ENCODE peak calls at places on chromosomes 16 and 17, in four cellular contexts. C, M, J and T are unnamed samples.

GRCh38 chr17:68704897-68705296 is 103.7 kb upstream of the FAM20A start:
- DNase-seq in J (peak; percentile 85), C (no peak), M (no peak), T (no peak)

GRCh38 chr17:5912927-5913565 is 157.1 kb upstream of the WSCD1 start:
- DNase-seq in M (no peak), C (no peak), J (no peak), T (no peak)

GRCh38 chr16:3570420-3571062 is 6.7 kb downstream of the NLRC3 start:
- DNase-seq in C (peak; percentile 2), M (peak; percentile 1), J (no peak), T (no peak)

GRCh38 chr17:45123930-45124796 is 8.2 kb downstream of the PLCD3 start:
- DNase-seq in M (peak; percentile 85), C (no peak), J (peak; percentile 89), T (peak; percentile 93)

GRCh38 chr17:77852666-77853207 is 105.8 kb upstream of the TNRC6C start:
- DNase-seq in J (no peak), C (peak; percentile 66), M (peak; percentile 19), T (no peak)

GRCh38 chr17:39533891-39534290 is 72.6 kb downstream of the CDK12 start:
- DNase-seq in M (no peak), C (no peak), J (no peak), T (no peak)

GRCh38 chr17:2077040-2077439 is 22.1 kb downstream of the HIC1 start:
- DNase-seq in C (no peak), M (no peak), J (no peak), T (no peak)

GRCh38 chr17:18213666-18214270 is 11.7 kb upstream of the LLGL1 start:
- DNase-seq in J (no peak), M (no peak), C (no peak), T (no peak)

GRCh38 chr17:28828294-28829040 is 14.1 kb downstream of the FAM222B start:
- DNase-seq in C (peak; percentile 37), M (no peak), J (no peak), T (peak; percentile 7)

GRCh38 chr16:78817442-78817829 is 718.0 kb downstream of the WWOX start:
- DNase-seq in J (no peak), M (peak; percentile 52), C (no peak), T (no peak)

GRCh38 chr17:69763503-69763902 is 311.5 kb upstream of the KCNJ16 start:
- DNase-seq in J (peak; percentile 29), C (no peak), M (no peak), T (no peak)

DNA sequence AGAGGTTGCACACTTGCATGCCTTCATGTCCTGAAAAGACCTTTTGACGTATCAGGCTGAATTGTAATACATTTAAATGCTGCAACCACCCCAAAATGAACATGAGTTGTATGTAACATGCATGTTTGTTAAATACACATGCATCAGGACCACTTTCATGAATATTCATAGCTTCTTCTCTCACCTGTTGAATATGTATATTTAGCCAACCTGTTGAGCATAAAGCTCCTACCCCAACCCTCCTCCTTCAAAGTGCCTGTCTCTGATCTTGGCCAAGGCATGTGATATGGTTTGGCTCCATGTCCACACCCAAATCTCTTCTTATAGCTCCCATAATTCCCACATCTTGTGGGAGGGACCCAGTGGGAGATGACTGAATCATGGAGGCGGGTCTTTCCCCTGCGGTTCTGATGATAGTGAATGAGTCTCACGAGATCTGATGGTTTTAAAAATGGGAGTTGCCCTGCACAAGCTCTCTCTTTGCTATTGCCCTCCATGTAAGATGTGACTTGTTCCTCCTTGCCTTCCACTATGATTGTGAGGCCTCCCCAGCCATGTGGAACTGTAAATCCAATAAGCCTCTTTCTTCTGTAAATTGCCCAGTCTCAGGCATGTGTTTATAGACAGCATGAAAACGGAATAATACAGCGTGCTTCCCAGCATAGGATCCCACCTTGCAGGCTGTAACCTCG is 3.8 kb upstream of the CRYM start:
- DNase-seq in J (no peak), C (no peak), M (no peak), T (no peak)
- H3K27me3 ChIP-seq in J (peaks cover 31% of the 10 kb centered on the region), C (peaks cover 57% of the 10 kb centered on the region), M (no peaks in the 10 kb centered on the region), T (peaks cover 72% of the 10 kb centered on the region)

DNA sequence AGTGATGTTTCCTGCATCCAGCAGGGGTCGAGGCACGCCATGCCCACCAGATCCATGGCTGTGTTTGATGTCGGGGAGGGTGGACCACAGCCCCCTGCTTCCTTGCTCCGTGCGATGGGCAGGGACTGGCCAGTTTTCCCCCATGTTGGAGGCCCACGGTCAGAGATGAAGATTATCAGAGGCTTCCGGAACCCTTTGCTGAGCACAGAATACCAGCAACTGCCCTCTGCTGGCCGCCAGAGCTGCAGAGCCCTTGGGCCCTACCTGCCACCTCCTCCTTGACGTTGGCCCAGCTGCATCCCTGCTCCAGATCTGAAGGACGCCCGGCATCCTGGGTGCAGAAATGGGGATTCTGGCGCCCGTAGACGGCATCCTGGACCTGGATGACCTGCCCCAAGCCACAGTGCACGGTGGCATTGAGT is 23.7 kb upstream of the BCO1 start:
- DNase-seq in J (peak; percentile 48), C (no peak), M (no peak), T (no peak)
- TF ChIP-seq CTCF in J (peak; percentile 65), C (no peak), M (no peak), T (peak; percentile 58)

DNA sequence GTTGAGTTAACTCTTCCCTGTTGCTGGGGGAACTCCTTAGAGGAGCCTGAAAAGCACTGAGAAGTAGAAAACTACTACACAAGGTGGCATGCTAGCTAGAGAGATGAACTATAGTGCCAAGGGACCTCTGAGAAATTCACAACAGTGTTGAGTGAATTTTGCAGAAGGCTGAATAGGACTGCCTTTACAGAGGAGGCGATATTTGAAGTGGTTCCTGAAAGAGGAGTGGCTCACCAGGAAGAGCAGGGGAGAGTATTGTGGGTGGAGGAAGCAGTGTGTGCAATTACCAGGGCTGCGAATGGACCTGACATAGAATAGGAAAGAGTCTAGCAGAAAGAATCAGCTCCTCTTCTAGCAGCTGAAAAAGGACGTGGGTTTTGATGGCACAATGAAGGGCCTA is 66.4 kb downstream of the CDK5R1 start:
- DNase-seq in J (no peak), M (no peak), C (no peak), T (no peak)
- H3K27me3 ChIP-seq in J (no peaks in the 10 kb centered on the region), M (no peaks in the 10 kb centered on the region), C (no peaks in the 10 kb centered on the region), T (no peaks in the 10 kb centered on the region)

GRCh38 chr16:28933176-28933575 is 1.4 kb downstream of the CD19 start:
- DNase-seq in J (no peak), M (no peak), C (no peak), T (no peak)
- TF ChIP-seq CTCF in J (no peak), M (no peak), C (no peak), T (no peak)

DNA sequence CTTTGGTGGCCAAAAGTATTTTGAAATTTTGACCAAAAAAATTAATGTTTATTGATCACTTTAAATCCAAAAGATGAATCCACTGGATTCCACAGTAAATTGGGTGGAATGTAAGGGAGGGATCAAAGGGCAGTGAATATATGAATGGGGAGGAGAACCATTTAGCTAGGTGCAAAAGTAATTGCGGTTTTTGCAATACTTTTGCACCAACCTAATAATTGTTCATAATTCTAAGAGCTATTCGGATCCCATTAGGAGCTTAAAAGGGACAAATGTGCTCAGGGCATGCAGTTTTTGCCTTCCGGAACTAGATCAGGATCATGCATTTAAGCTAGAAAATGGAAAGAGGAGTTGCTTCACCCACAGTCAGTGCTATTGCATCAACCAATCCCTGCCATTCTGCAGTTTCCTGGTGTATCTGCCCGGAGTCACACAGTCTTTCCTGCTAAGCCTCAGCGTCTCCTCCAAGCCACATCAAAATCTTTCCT is at the start of gene LPO:
- DNase-seq in J (no peak), M (no peak), C (no peak), T (no peak)
- H3K27me3 ChIP-seq in J (peaks cover 88% of the 10 kb centered on the region), M (no peaks in the 10 kb centered on the region), C (peaks cover 8% of the 10 kb centered on the region), T (peaks cover 21% of the 10 kb centered on the region)